ENCODE peak calls at places on chromosomes 4 and X, in eight cellular contexts. P is GM23248; K is CD8-positive, alpha-beta memory T cell; H is neuronal stem cell; J is Karpas-422; T is esophagus squamous epithelium; V is astrocyte; I is adrenal gland. D is an unnamed sample.
A peak's percentile ranks its signal among the peaks of the same experiment; 100 is the strongest.

GRCh38 chr4:56272946-56273728 is 114.2 kb downstream of the AASDH start:
- DNase-seq in P (no peak), K (no peak), H (no peak), J (no peak), T (no peak), V (no peak), I (no peak), D (no peak)

GRCh38 chr4:150268444-150268843 is 190.2 kb downstream of the DCLK2 start:
- DNase-seq in P (no peak), K (no peak), H (no peak), J (no peak), T (no peak), V (no peak), I (no peak), D (peak; percentile 24)

GRCh38 chrX:47634871-47635575 is 5.3 kb upstream of the CFP start:
- DNase-seq in P (no peak), K (no peak), H (no peak), J (no peak), T (no peak), V (no peak), I (no peak), D (no peak)

GRCh38 chr4:48071171-48071570 is 54.6 kb downstream of the NIPAL1 start:
- DNase-seq in P (no peak), K (no peak), H (no peak), J (no peak), T (no peak), V (peak; percentile 70), I (no peak), D (no peak)

GRCh38 chrX:5646818-5647217 is 581.8 kb downstream of the NLGN4X start:
- DNase-seq in P (no peak), K (no peak), H (no peak), J (peak; percentile 83), T (peak; percentile 0), V (no peak), I (no peak), D (no peak)

GRCh38 chr4:145437466-145437865 is 44.2 kb upstream of the SMAD1 start:
- DNase-seq in P (no peak), K (no peak), H (no peak), J (no peak), T (no peak), V (no peak), I (no peak), D (no peak)

GRCh38 chr4:76634239-76634638 is 199.2 kb downstream of the SHROOM3 start:
- DNase-seq in P (peak; percentile 84), K (no peak), H (no peak), J (no peak), T (no peak), V (peak; percentile 77), I (no peak), D (peak; percentile 83)

GRCh38 chrX:133046601-133047000 is 50.3 kb downstream of the USP26 start:
- DNase-seq in P (no peak), K (no peak), H (no peak), J (no peak), T (no peak), V (no peak), I (no peak), D (no peak)

GRCh38 chr4:185201983-185202962 is 1.5 kb downstream of the CFAP97 start:
- DNase-seq in P (peak; percentile 30), K (no peak), H (no peak), J (no peak), T (no peak), V (peak; percentile 26), I (no peak), D (no peak)

GRCh38 chr4:160351018-160351417 is 1248.1 kb downstream of the RAPGEF2 start:
- DNase-seq in P (no peak), K (no peak), H (no peak), J (no peak), T (no peak), V (no peak), I (no peak), D (no peak)

GRCh38 chr4:84750260-84750955 is 167.5 kb downstream of the CDS1 start:
- DNase-seq in P (peak; percentile 67), K (no peak), H (peak; percentile 11), J (peak; percentile 72), T (no peak), V (peak; percentile 19), I (no peak), D (peak; percentile 31)

GRCh38 chrX:46589977-46590723 is 16.6 kb downstream of the CHST7 start:
- DNase-seq in P (peak; percentile 82), K (no peak), H (no peak), J (no peak), T (no peak), V (peak; percentile 57), I (no peak), D (peak; percentile 50)

GRCh38 chr4:73415807-73416238 is 11.7 kb downstream of the ALB start:
- DNase-seq in P (no peak), K (no peak), H (no peak), J (no peak), T (no peak), V (no peak), I (no peak), D (no peak)

GRCh38 chr4:182585321-182585720 is 331.9 kb downstream of the DCTD start:
- DNase-seq in P (no peak), K (no peak), H (no peak), J (no peak), T (no peak), V (no peak), I (no peak), D (no peak)

GRCh38 chr4:112144546-112145325 is 518 bp upstream of the FAM241A start:
- DNase-seq in P (no peak), K (peak; percentile 1), H (no peak), J (no peak), T (no peak), V (no peak), I (no peak), D (no peak)

GRCh38 chrX:149504226-149504914 is 736 bp downstream of the IDS start:
- DNase-seq in P (peak; percentile 59), K (peak; percentile 50), H (no peak), J (peak; percentile 95), T (no peak), V (no peak), I (no peak), D (no peak)

GRCh38 chr4:66574145-66574978 is 904.1 kb upstream of the EPHA5 start:
- DNase-seq in P (no peak), K (no peak), H (no peak), J (no peak), T (no peak), V (peak; percentile 95), I (no peak), D (peak; percentile 44)
- H3K4me3 ChIP-seq in P (no peak overlapping the region), K (no peak overlapping the region), H (no peak overlapping the region), J (no peak overlapping the region), T (no peak overlapping the region), V (peak overlapping the region; percentile 24), I (no peak overlapping the region), D (no peak overlapping the region)

GRCh38 chrX:13760428-13760827 is 25.9 kb downstream of the OFD1 start:
- DNase-seq in P (no peak), K (no peak), H (no peak), J (no peak), T (no peak), V (no peak), I (no peak), D (no peak)

GRCh38 chrX:13761606-13762005 is 27.1 kb downstream of the OFD1 start:
- DNase-seq in P (no peak), K (no peak), H (no peak), J (no peak), T (no peak), V (no peak), I (no peak), D (no peak)

GRCh38 chrX:13764284-13764683 is 29.7 kb downstream of the OFD1 start:
- DNase-seq in P (no peak), K (no peak), H (no peak), J (no peak), T (no peak), V (no peak), I (no peak), D (no peak)

GRCh38 chrX:13763489-13763888 is 28.9 kb downstream of the OFD1 start:
- DNase-seq in P (no peak), K (no peak), H (no peak), J (no peak), T (no peak), V (no peak), I (no peak), D (no peak)

DNA sequence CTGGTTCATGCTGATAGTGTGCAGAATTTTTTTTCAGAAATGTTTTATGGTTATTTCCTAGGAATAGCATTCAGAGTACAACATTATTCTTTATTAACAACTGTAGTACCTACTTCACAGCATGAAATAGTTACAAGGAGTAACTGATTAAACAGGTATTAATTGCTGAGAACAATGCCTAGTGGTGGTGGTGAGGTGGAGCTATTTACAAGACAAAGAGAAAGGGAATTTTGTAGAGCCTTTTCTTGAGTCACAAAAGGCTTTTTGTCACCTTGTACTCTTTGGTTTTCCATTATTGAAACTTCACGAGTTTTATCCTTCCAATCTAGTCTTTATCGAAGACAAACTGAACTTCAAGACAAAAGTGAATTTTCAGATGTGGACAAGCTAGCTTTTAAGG is 27.5 kb downstream of the OFD1 start:
- DNase-seq in P (no peak), K (no peak), H (no peak), J (no peak), T (no peak), V (no peak), I (no peak), D (no peak)
- H3K4me1 ChIP-seq in P (no peaks in the 10 kb centered on the region), K (no peaks in the 10 kb centered on the region), H (peaks cover 6% of the 10 kb centered on the region), J (peaks cover 47% of the 10 kb centered on the region), T (peaks cover 36% of the 10 kb centered on the region), V (no peaks in the 10 kb centered on the region), I (no peaks in the 10 kb centered on the region), D (no peaks in the 10 kb centered on the region)

GRCh38 chr4:186283311-186283710 is 17.3 kb downstream of the F11 start:
- DNase-seq in P (no peak), K (no peak), H (no peak), J (no peak), T (no peak), V (no peak), I (no peak), D (no peak)

DNA sequence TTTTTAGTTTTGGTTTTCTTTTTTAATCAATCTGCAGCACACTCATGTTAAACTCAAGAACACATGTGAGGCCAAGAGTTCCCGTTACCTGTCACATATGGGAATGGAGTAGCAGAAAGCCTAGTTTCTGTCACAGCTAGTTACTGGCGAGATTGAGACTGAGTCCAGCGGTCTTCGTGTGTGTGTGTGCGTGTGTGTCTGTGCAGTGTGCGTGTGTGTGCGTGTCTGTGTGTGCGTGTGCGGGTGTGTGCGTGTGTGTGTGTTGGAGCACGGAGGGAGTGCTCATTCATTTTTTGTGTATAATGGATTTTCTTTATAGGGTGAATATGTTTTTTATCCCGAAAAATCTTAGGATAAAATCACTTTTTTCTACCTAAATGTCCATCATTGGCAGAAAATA is 19.2 kb downstream of the F11 start:
- DNase-seq in P (no peak), K (no peak), H (no peak), J (no peak), T (no peak), V (no peak), I (no peak), D (no peak)
- H3K27me3 ChIP-seq in P (peaks cover 5% of the 10 kb centered on the region), K (no peaks in the 10 kb centered on the region), H (peaks cover 7% of the 10 kb centered on the region), J (no peaks in the 10 kb centered on the region), T (peaks cover 4% of the 10 kb centered on the region), V (no peaks in the 10 kb centered on the region), I (no peaks in the 10 kb centered on the region), D (peaks cover 11% of the 10 kb centered on the region)

GRCh38 chrX:11864171-11864570 is 106.1 kb downstream of the MSL3 start:
- DNase-seq in P (no peak), K (no peak), H (no peak), J (no peak), T (no peak), V (no peak), I (no peak), D (no peak)

GRCh38 chrX:11870789-11871188 is 112.8 kb downstream of the MSL3 start:
- DNase-seq in P (no peak), K (no peak), H (no peak), J (no peak), T (no peak), V (no peak), I (no peak), D (no peak)

GRCh38 chrX:11867610-11868345 is 109.7 kb downstream of the MSL3 start:
- DNase-seq in P (no peak), K (no peak), H (no peak), J (no peak), T (no peak), V (no peak), I (no peak), D (no peak)
- H3K4me3 ChIP-seq in P (no peak overlapping the region), K (no peak overlapping the region), H (no peak overlapping the region), J (no peak overlapping the region), T (no peak overlapping the region), V (no peak overlapping the region), I (no peak overlapping the region), D (no peak overlapping the region)

D was measured in SJSA1.